ENCODE peak calls at places on chromosomes 11 and 22, in eight cellular contexts. J is neural progenitor cell; A is T-helper 1 cell; W is central memory CD4-positive, alpha-beta T cell; I is H4; E is DMS153; M is hippocampal formation; R is left ventricle myocardium superior. L is an unnamed sample.

GRCh38 chr22:22773427-22773826 is 114.2 kb upstream of the IGLL5 start:
- DNase-seq in J (no peak), A (no peak), W (no peak), I (no peak), E (no peak), M (no peak), R (no peak), L (no peak)

GRCh38 chr22:28181332-28181731 is 262.3 kb upstream of the PITPNB start:
- DNase-seq in J (no peak), A (no peak), W (no peak), I (no peak), E (no peak), M (no peak), R (no peak), L (no peak)

GRCh38 chr22:39514373-39514973 is 5.9 kb upstream of the ATF4 start:
- DNase-seq in J (peak), A (no peak), W (no peak), I (no peak), E (no peak), M (peak), R (peak), L (no peak)

GRCh38 chr11:18490319-18490718 is 34.7 kb downstream of the LDHAL6A start:
- DNase-seq in J (no peak), A (no peak), W (no peak), I (no peak), E (no peak), M (no peak), R (no peak), L (no peak)

GRCh38 chr22:26056455-26056854 is 112.8 kb upstream of the SEZ6L start:
- DNase-seq in J (no peak), A (no peak), W (no peak), I (no peak), E (no peak), M (no peak), R (no peak), L (no peak)

GRCh38 chr22:44755956-44756361 is 3.6 kb downstream of the ARHGAP8 start:
- DNase-seq in J (no peak), A (no peak), W (no peak), I (no peak), E (no peak), M (no peak), R (no peak), L (no peak)

GRCh38 chr11:112321521-112322172 is 61.0 kb upstream of the PLET1 start:
- DNase-seq in J (no peak), A (no peak), W (no peak), I (peak), E (peak), M (no peak), R (peak), L (no peak)

GRCh38 chr22:34115722-34116121 is 195.4 kb upstream of the LARGE1 start:
- DNase-seq in J (no peak), A (no peak), W (no peak), I (no peak), E (no peak), M (no peak), R (no peak), L (no peak)

GRCh38 chr22:37316875-37317371 is 34.6 kb downstream of the CYTH4 start:
- DNase-seq in J (peak), A (peak), W (peak), I (peak), E (peak), M (peak), R (peak), L (peak)

GRCh38 chr11:128422576-128423370 is 164.6 kb downstream of the ETS1 start:
- DNase-seq in J (peak), A (peak), W (peak), I (no peak), E (peak), M (no peak), R (peak), L (no peak)

GRCh38 chr11:65383778-65384177 is 1.3 kb upstream of the SLC25A45 start:
- DNase-seq in J (no peak), A (no peak), W (no peak), I (no peak), E (no peak), M (no peak), R (no peak), L (no peak)

GRCh38 chr11:65801153-65801987 is 14.5 kb downstream of the OVOL1 start:
- DNase-seq in J (no peak), A (no peak), W (no peak), I (no peak), E (no peak), M (no peak), R (no peak), L (no peak)

GRCh38 chr11:368414-369335 is 624 bp upstream of the B4GALNT4 start:
- DNase-seq in J (peak), A (no peak), W (no peak), I (no peak), E (no peak), M (no peak), R (no peak), L (peak)

GRCh38 chr11:119262668-119263351 is 54.1 kb downstream of the MCAM start:
- DNase-seq in J (no peak), A (no peak), W (no peak), I (no peak), E (no peak), M (no peak), R (no peak), L (peak)

GRCh38 chr22:37616205-37617083 is 7.8 kb downstream of the GGA1 start:
- DNase-seq in J (no peak), A (no peak), W (no peak), I (no peak), E (no peak), M (no peak), R (no peak), L (no peak)

GRCh38 chr22:26229910-26230309 is 60.6 kb downstream of the SEZ6L start:
- DNase-seq in J (no peak), A (no peak), W (no peak), I (no peak), E (no peak), M (no peak), R (no peak), L (no peak)